ENCODE peak calls at places on chromosomes 13 and 19, in four cellular contexts. One of them, this sample, is unnamed.

GRCh38 chr19:46173886-46174475 is 25.9 kb downstream of the IGFL2 start:
- DNase-seq in A549: no peak
- DNase-seq in HEK293T: no peak
- DNase-seq in aorta: no peak
- DNase-seq in this sample: no peak

GRCh38 chr19:44741258-44741731 is 7.2 kb upstream of the BCL3 start:
- DNase-seq in HEK293T: no peak
- DNase-seq in aorta: no peak
- DNase-seq in A549: no peak
- DNase-seq in this sample: no peak

GRCh38 chr19:12090807-12091206 is 26.3 kb downstream of the ZNF844 start:
- DNase-seq in HEK293T: no peak
- DNase-seq in aorta: peak; percentile 82
- DNase-seq in A549: no peak
- DNase-seq in this sample: peak; percentile 81

GRCh38 chr19:27660428-27660827 is 1552.5 kb downstream of the UQCRFS1 start:
- DNase-seq in aorta: no peak
- DNase-seq in A549: no peak
- DNase-seq in HEK293T: no peak
- DNase-seq in this sample: no peak

GRCh38 chr13:51645154-51645650 is 60.9 kb downstream of the WDFY2 start:
- DNase-seq in aorta: no peak
- DNase-seq in A549: no peak
- DNase-seq in HEK293T: no peak
- DNase-seq in this sample: no peak

GRCh38 chr13:36966404-36966803 is 32.7 kb downstream of the ALG5 start:
- DNase-seq in HEK293T: no peak
- DNase-seq in A549: no peak
- DNase-seq in aorta: no peak
- DNase-seq in this sample: no peak

GRCh38 chr19:50878851-50879250 is 5.6 kb downstream of the KLK2 start:
- DNase-seq in HEK293T: no peak
- DNase-seq in aorta: no peak
- DNase-seq in A549: no peak
- DNase-seq in this sample: no peak

GRCh38 chr13:50909605-50910482 is at the start of gene RNASEH2B:
- DNase-seq in A549: peak; percentile 52
- DNase-seq in aorta: peak; percentile 83
- DNase-seq in HEK293T: peak; percentile 71
- DNase-seq in this sample: peak; percentile 82

GRCh38 chr19:5057860-5058259 is 88.9 kb downstream of the KDM4B start:
- DNase-seq in aorta: no peak
- DNase-seq in A549: peak; percentile 23
- DNase-seq in HEK293T: peak; percentile 39
- DNase-seq in this sample: no peak

GRCh38 chr13:59906413-59907027 is 257.2 kb downstream of the DIAPH3 start:
- DNase-seq in A549: no peak
- DNase-seq in aorta: no peak
- DNase-seq in HEK293T: peak; percentile 11
- DNase-seq in this sample: no peak

GRCh38 chr13:66659291-66660012 is 570.7 kb downstream of the PCDH9 start:
- DNase-seq in aorta: no peak
- DNase-seq in HEK293T: no peak
- DNase-seq in A549: no peak
- DNase-seq in this sample: no peak

GRCh38 chr13:99863789-99864626 is 107.6 kb downstream of the ZIC5 start:
- DNase-seq in HEK293T: no peak
- DNase-seq in A549: no peak
- DNase-seq in aorta: no peak
- DNase-seq in this sample: no peak

GRCh38 chr13:35664747-35665146 is 188.3 kb upstream of the MAB21L1 start:
- DNase-seq in HEK293T: no peak
- DNase-seq in aorta: no peak
- DNase-seq in A549: no peak
- DNase-seq in this sample: no peak

GRCh38 chr13:85586422-85586831 is 212.8 kb downstream of the SLITRK6 start:
- DNase-seq in A549: no peak
- DNase-seq in HEK293T: no peak
- DNase-seq in aorta: no peak
- DNase-seq in this sample: no peak

GRCh38 chr19:44846455-44847143 is 502 bp downstream of the NECTIN2 start:
- DNase-seq in A549: no peak
- DNase-seq in aorta: peak; percentile 77
- DNase-seq in HEK293T: no peak
- DNase-seq in this sample: no peak

GRCh38 chr19:41296323-41296935 is 13.5 kb upstream of the CCDC97 start:
- DNase-seq in A549: no peak
- DNase-seq in HEK293T: no peak
- DNase-seq in aorta: no peak
- DNase-seq in this sample: no peak

GRCh38 chr19:13077233-13077632 is 25.4 kb downstream of the LYL1 start:
- DNase-seq in aorta: no peak
- DNase-seq in A549: no peak
- DNase-seq in HEK293T: no peak
- DNase-seq in this sample: no peak

GRCh38 chr19:55099557-55100506 is 17.6 kb downstream of the PPP1R12C start:
- DNase-seq in A549: no peak
- DNase-seq in HEK293T: no peak
- DNase-seq in aorta: peak; percentile 12
- DNase-seq in this sample: no peak

GRCh38 chr13:109867766-109868165 is 81.4 kb upstream of the IRS2 start:
- DNase-seq in A549: no peak
- DNase-seq in aorta: no peak
- DNase-seq in HEK293T: no peak
- DNase-seq in this sample: no peak

GRCh38 chr19:2787115-2787514 is 1.8 kb downstream of the THOP1 start:
- DNase-seq in HEK293T: no peak
- DNase-seq in A549: no peak
- DNase-seq in aorta: no peak
- DNase-seq in this sample: no peak

GRCh38 chr19:14786421-14786851 is 8.1 kb upstream of the ADGRE2 start:
- DNase-seq in aorta: no peak
- DNase-seq in HEK293T: peak; percentile 73
- DNase-seq in A549: peak; percentile 25
- DNase-seq in this sample: no peak

GRCh38 chr19:3029070-3029923 is at the start of gene TLE2:
- DNase-seq in aorta: no peak
- DNase-seq in HEK293T: no peak
- DNase-seq in A549: no peak
- DNase-seq in this sample: no peak

GRCh38 chr13:45198041-45198440 is 2.8 kb downstream of the KCTD4 start:
- DNase-seq in aorta: no peak
- DNase-seq in HEK293T: no peak
- DNase-seq in A549: no peak
- DNase-seq in this sample: no peak

GRCh38 chr19:41137056-41137455 is 22.8 kb downstream of the CYP2F1 start:
- DNase-seq in HEK293T: no peak
- DNase-seq in A549: no peak
- DNase-seq in aorta: no peak
- DNase-seq in this sample: no peak

GRCh38 chr13:74243637-74244526 is 109.7 kb upstream of the KLF12 start:
- DNase-seq in aorta: no peak
- DNase-seq in A549: no peak
- DNase-seq in HEK293T: no peak
- DNase-seq in this sample: no peak

GRCh38 chr13:108328848-108329247 is 59.3 kb downstream of the TNFSF13B start:
- DNase-seq in aorta: no peak
- DNase-seq in HEK293T: no peak
- DNase-seq in A549: no peak
- DNase-seq in this sample: no peak

GRCh38 chr19:17766543-17767131 is 15.4 kb downstream of the FCHO1 start:
- DNase-seq in A549: peak; percentile 64
- DNase-seq in aorta: peak; percentile 88
- DNase-seq in HEK293T: peak; percentile 81
- DNase-seq in this sample: peak; percentile 89

GRCh38 chr19:6983448-6983847 is 37.8 kb downstream of the MBD3L2B start:
- DNase-seq in HEK293T: no peak
- DNase-seq in aorta: no peak
- DNase-seq in A549: no peak
- DNase-seq in this sample: no peak

GRCh38 chr19:55158848-55159793 is 1.6 kb upstream of the TNNI3 start:
- DNase-seq in aorta: no peak
- DNase-seq in HEK293T: no peak
- DNase-seq in A549: peak; percentile 55
- DNase-seq in this sample: peak; percentile 91